ENCODE peak calls at places on chromosome 2, in four cellular contexts. J is GM12878, K is K562, S is HepG2. I is an unnamed sample.

GRCh38 chr2:218963597-218963996 is 4.1 kb downstream of the CDK5R2 start:
- DNase-seq in J (no peak), K (no peak), S (no peak), I (no peak)

GRCh38 chr2:105502625-105503334 is 103.9 kb upstream of the FHL2 start:
- DNase-seq in J (no peak), S (no peak), K (no peak), I (no peak)

GRCh38 chr2:157324331-157324843 is 1.2 kb downstream of the ERMN start:
- DNase-seq in K (peak), J (no peak), S (no peak), I (no peak)

GRCh38 chr2:66962625-66963207 is 434.4 kb upstream of the ETAA1 start:
- DNase-seq in J (no peak), S (no peak), K (no peak), I (peak)

GRCh38 chr2:137969418-137969765 is 5.1 kb downstream of the HNMT start:
- DNase-seq in K (no peak), S (no peak), J (no peak), I (no peak)

GRCh38 chr2:8119782-8120551 is 561.9 kb upstream of the ID2 start:
- DNase-seq in J (peak), S (peak), K (no peak), I (no peak)

GRCh38 chr2:104766683-104767082 is 87.2 kb upstream of the POU3F3 start:
- DNase-seq in J (no peak), K (no peak), S (no peak), I (no peak)

GRCh38 chr2:235146206-235146605 is 194.4 kb downstream of the SH3BP4 start:
- DNase-seq in S (no peak), J (no peak), K (no peak), I (no peak)

DNA sequence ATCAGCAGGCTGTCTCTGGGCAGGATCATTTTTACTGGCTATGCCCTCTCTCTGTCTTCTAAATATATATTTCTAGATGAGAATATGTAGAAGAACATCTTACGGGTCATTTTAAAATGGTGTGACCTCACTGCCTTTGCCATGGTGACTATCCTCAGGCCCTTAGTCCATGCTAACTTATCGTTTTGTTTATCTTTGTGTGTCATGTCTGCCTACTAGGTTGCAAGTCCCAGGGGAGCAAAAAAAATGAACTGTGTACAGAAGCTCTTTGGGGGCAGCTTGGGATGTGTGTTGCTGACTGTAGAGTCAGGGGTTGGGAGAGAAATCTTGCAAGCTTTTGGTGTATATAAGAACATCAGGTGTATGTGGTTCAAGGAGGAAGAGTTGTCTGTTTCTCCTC is 11.0 kb downstream of the CPSF3 start:
- DNase-seq in J (no peak), K (no peak), S (no peak), I (no peak)
- TF ChIP-seq SP1 in J (no peak), K (no peak), S (no peak), I (no peak)

GRCh38 chr2:237996041-237996593 is 29.3 kb downstream of the UBE2F start:
- DNase-seq in J (no peak), K (no peak), S (no peak), I (no peak)
- TF ChIP-seq FOXK2 in J (no peak), K (no peak), S (no peak), I (no peak)

GRCh38 chr2:129667586-129667985 is 311.9 kb upstream of the RAB6C start:
- DNase-seq in K (peak), S (no peak), J (no peak), I (no peak)

GRCh38 chr2:129678751-129679150 is 300.7 kb upstream of the RAB6C start:
- DNase-seq in J (no peak), K (no peak), S (no peak), I (no peak)

GRCh38 chr2:129673881-129674513 is 305.5 kb upstream of the RAB6C start:
- DNase-seq in S (no peak), J (peak), K (no peak), I (no peak)

GRCh38 chr2:129673234-129673633 is 306.2 kb upstream of the RAB6C start:
- DNase-seq in K (no peak), S (no peak), J (no peak), I (no peak)
- TF ChIP-seq SP1 in K (no peak), S (no peak), J (no peak), I (no peak)

DNA sequence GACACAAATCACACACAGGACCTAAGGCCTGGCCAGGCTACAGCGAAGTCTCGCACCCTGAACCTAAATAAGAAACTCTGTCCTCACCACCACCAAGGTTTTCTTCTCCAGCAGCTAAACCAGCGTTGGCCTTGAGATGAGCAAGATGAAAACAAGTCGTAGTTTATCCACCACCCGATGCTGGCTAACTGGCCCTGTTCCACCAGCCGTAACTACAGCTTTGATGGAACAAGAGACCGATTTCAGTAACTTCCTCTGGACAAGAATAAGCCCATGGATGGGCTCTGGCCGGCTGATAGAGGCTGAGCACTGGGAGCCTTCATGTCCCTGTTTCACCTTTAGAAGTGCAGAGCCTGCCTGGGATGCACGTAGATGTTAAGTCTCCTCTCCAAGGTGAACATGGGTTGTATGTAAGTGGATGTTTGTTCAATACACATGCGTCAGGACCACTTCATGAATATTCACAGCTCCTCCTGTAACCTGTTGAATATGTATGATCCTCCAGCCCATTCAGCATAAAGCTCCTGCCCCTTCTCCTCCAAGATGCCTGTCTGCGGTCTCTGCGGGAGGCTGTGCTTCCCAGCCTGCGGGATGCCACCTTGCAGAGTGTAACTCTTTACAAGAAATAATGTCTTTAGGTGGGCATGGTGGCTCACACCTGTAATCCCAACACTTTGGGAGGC is 24.2 kb downstream of the ADI1 start:
- DNase-seq in S (no peak), J (no peak), K (no peak), I (no peak)
- TF ChIP-seq FOXK2 in S (no peak), J (no peak), K (no peak), I (no peak)

GRCh38 chr2:100789361-100789760 is 30.6 kb upstream of the NPAS2 start:
- DNase-seq in J (no peak), K (no peak), S (no peak), I (no peak)
- TF ChIP-seq SP1 in J (no peak), K (no peak), S (no peak), I (no peak)

GRCh38 chr2:73034661-73035374 is 36.7 kb downstream of the SFXN5 start:
- DNase-seq in S (no peak), J (no peak), K (no peak), I (no peak)

GRCh38 chr2:73033142-73033765 is 38.3 kb downstream of the SFXN5 start:
- DNase-seq in S (no peak), J (no peak), K (no peak), I (no peak)

GRCh38 chr2:73031725-73032701 is 39.5 kb downstream of the SFXN5 start:
- DNase-seq in S (peak), K (no peak), J (no peak), I (no peak)

GRCh38 chr2:73032702-73033097 is 38.8 kb downstream of the SFXN5 start:
- DNase-seq in J (no peak), S (no peak), K (no peak), I (no peak)

GRCh38 chr2:73033766-73034381 is 37.6 kb downstream of the SFXN5 start:
- DNase-seq in K (no peak), J (no peak), S (peak), I (no peak)
- TF ChIP-seq FOXK2 in K (no peak), J (no peak), S (no peak), I (no peak)

GRCh38 chr2:33589444-33589843 is 9.7 kb downstream of the FAM98A start:
- DNase-seq in J (no peak), K (no peak), S (no peak), I (no peak)
- TF ChIP-seq SP1 in J (no peak), K (no peak), S (no peak), I (no peak)

GRCh38 chr2:232486558-232487384 is 863 bp downstream of the ECEL1 start:
- DNase-seq in J (no peak), K (no peak), S (no peak), I (no peak)
- TF ChIP-seq FOXK2 in J (no peak), K (no peak), S (no peak), I (no peak)

I was measured in HEK293T.